ENCODE peak calls at places on chromosome X, in eight cellular contexts. B is BE2C; C is T-cell; W is LNCaP clone FGC; Z is stimulated activated CD8-positive, alpha-beta memory T cell treated with anti-CD3 and anti-CD28 coated beads, Interleukin-12 subunit alpha, Interleukin-12 subunit beta, amount 100 ng/mL, for 4 hours; Y is cardiac fibroblast; O is ecto neural progenitor cell; D is NCI-H1092 treated with DMSO at 0.1 percent for 48 hours. M is an unnamed sample.

GRCh38 chrX:32873786-32874185 is 337.6 kb downstream of the DMD start:
- DNase-seq in D (no peak), B (no peak), O (no peak), Z (no peak), C (no peak), W (no peak), Y (no peak), M (no peak)

GRCh38 chrX:38578152-38578551 is 16.8 kb downstream of the TSPAN7 start:
- DNase-seq in Z (no peak), B (no peak), Y (no peak), D (no peak), W (no peak), O (no peak), C (no peak), M (no peak)

GRCh38 chrX:112735147-112735546 is 55.4 kb upstream of the LHFPL1 start:
- DNase-seq in D (no peak), W (no peak), Z (no peak), Y (no peak), B (no peak), O (no peak), C (no peak), M (no peak)

GRCh38 chrX:74321191-74321590 is 17.2 kb downstream of the ZCCHC13 start:
- DNase-seq in W (no peak), Z (no peak), O (no peak), B (no peak), C (no peak), Y (no peak), D (no peak), M (no peak)

GRCh38 chrX:107565916-107566602 is 62.3 kb upstream of the PRPS1 start:
- DNase-seq in W (peak; percentile 26), D (peak; percentile 35), C (no peak), B (peak; percentile 9), Y (peak; percentile 36), O (peak; percentile 69), Z (no peak), M (peak; percentile 72)

GRCh38 chrX:8345473-8345872 is 119.2 kb upstream of the VCX3B start:
- DNase-seq in C (no peak), D (no peak), Z (no peak), O (no peak), B (no peak), Y (no peak), W (no peak), M (no peak)

GRCh38 chrX:152642931-152643525 is 5.3 kb downstream of the GABRQ start:
- DNase-seq in Z (no peak), B (no peak), D (no peak), O (no peak), Y (no peak), C (no peak), W (no peak), M (no peak)

GRCh38 chrX:6382284-6382683 is 152.6 kb downstream of the VCX3A start:
- DNase-seq in Z (no peak), C (no peak), W (no peak), D (no peak), Y (no peak), O (no peak), B (no peak), M (no peak)

GRCh38 chrX:39301041-39301440 is 499.8 kb downstream of the MID1IP1 start:
- DNase-seq in Z (no peak), Y (no peak), O (peak; percentile 6), B (no peak), W (no peak), C (no peak), D (peak; percentile 96), M (no peak)

GRCh38 chrX:29662759-29663503 is 552.4 kb upstream of the MAGEB2 start:
- DNase-seq in O (no peak), Z (no peak), C (no peak), W (no peak), Y (peak; percentile 77), D (no peak), B (no peak), M (no peak)

GRCh38 chrX:40105016-40105790 is 7.4 kb upstream of the BCOR start:
- DNase-seq in Z (no peak), C (peak; percentile 21), W (no peak), O (peak; percentile 74), Y (peak; percentile 37), D (peak; percentile 71), B (peak; percentile 57), M (peak; percentile 50)

GRCh38 chrX:153582896-153583295 is 16.0 kb downstream of the CCNQ start:
- DNase-seq in C (peak; percentile 73), Y (peak; percentile 36), Z (peak; percentile 30), W (no peak), B (peak; percentile 66), O (no peak), D (no peak), M (no peak)

GRCh38 chrX:129956765-129957164 is 25.7 kb upstream of the BCORL1 start:
- DNase-seq in Y (no peak), Z (no peak), C (no peak), B (no peak), D (no peak), O (no peak), W (no peak), M (no peak)

GRCh38 chrX:140672840-140673731 is 36.5 kb upstream of the LINC00632 start:
- DNase-seq in Z (no peak), C (no peak), Y (no peak), B (no peak), W (no peak), O (no peak), D (no peak), M (no peak)

GRCh38 chrX:22345884-22346283 is 73.2 kb downstream of the CBLL2 start:
- DNase-seq in D (no peak), O (no peak), Z (no peak), B (no peak), Y (no peak), C (no peak), W (no peak), M (no peak)

GRCh38 chrX:137194164-137194563 is 160.4 kb upstream of the GPR101 start:
- DNase-seq in O (peak; percentile 62), W (no peak), Y (peak; percentile 1), C (no peak), B (peak; percentile 15), D (peak; percentile 56), Z (no peak), M (no peak)

GRCh38 chrX:12948495-12948894 is 26.4 kb upstream of the TMSB4X start:
- DNase-seq in Z (no peak), Y (no peak), C (no peak), D (no peak), B (no peak), W (no peak), O (no peak), M (no peak)

GRCh38 chrX:152307936-152308335 is 143.2 kb downstream of the GABRA3 start:
- DNase-seq in B (no peak), D (no peak), Y (no peak), C (no peak), O (no peak), Z (no peak), W (no peak), M (no peak)

GRCh38 chrX:40628506-40628905 is 5.3 kb downstream of the MPC1L start:
- DNase-seq in Y (peak; percentile 34), O (no peak), B (no peak), C (no peak), W (no peak), D (no peak), Z (no peak), M (no peak)

GRCh38 chrX:30653415-30654131 is at the start of gene GK:
- DNase-seq in B (peak; percentile 12), Z (peak; percentile 1), Y (no peak), C (peak; percentile 5), D (peak; percentile 6), O (peak; percentile 58), W (no peak), M (peak; percentile 10)

GRCh38 chrX:9542765-9543119 is 77.9 kb downstream of the TBL1X start:
- DNase-seq in W (no peak), D (no peak), O (no peak), Y (no peak), Z (no peak), B (no peak), C (no peak), M (no peak)

GRCh38 chrX:2769615-2770014 is 17.8 kb downstream of the XG start:
- DNase-seq in B (no peak), O (no peak), D (no peak), W (no peak), C (no peak), Y (no peak), Z (no peak), M (no peak)

GRCh38 chrX:71998836-71999509 is 88.3 kb downstream of the NHSL2 start:
- DNase-seq in W (no peak), Z (no peak), C (no peak), D (peak; percentile 34), B (peak; percentile 36), Y (peak; percentile 33), O (no peak), M (peak; percentile 27)

GRCh38 chrX:136067097-136067496 is 80.2 kb upstream of the FHL1 start:
- DNase-seq in D (no peak), W (no peak), C (no peak), Y (no peak), O (no peak), B (no peak), Z (no peak), M (peak; percentile 9)

GRCh38 chrX:24607616-24608015 is 39.5 kb downstream of the PCYT1B start:
- DNase-seq in D (no peak), Y (peak; percentile 19), O (no peak), C (no peak), Z (no peak), B (no peak), W (no peak), M (no peak)

GRCh38 chrX:137431693-137432488 is 134.0 kb upstream of the ZIC3 start:
- DNase-seq in W (no peak), O (no peak), Y (no peak), B (no peak), D (no peak), Z (no peak), C (no peak), M (no peak)

GRCh38 chrX:140815868-140816267 is 106.3 kb downstream of the LINC00632 start:
- DNase-seq in Z (no peak), Y (peak; percentile 49), W (no peak), C (no peak), O (no peak), B (peak; percentile 37), D (no peak), M (peak; percentile 33)

GRCh38 chrX:87160435-87161010 is 357.1 kb upstream of the KLHL4 start:
- DNase-seq in W (no peak), Y (no peak), B (no peak), Z (no peak), D (no peak), C (no peak), O (no peak), M (no peak)

GRCh38 chrX:40090050-40090804 is 7.5 kb downstream of the BCOR start:
- DNase-seq in D (no peak), O (peak; percentile 61), Y (peak; percentile 40), C (no peak), Z (no peak), W (no peak), B (no peak), M (peak; percentile 77)

GRCh38 chrX:74514384-74514783 is 93.1 kb downstream of the SLC16A2 start:
- DNase-seq in Z (no peak), C (no peak), D (no peak), B (no peak), W (no peak), O (no peak), Y (peak; percentile 24), M (peak; percentile 78)

GRCh38 chrX:30961387-30961786 is 72.3 kb upstream of the TAB3 start:
- DNase-seq in B (no peak), W (no peak), C (no peak), D (no peak), Z (no peak), O (no peak), Y (no peak), M (no peak)

M was measured in thyroid gland.